ENCODE peak calls at places on chromosomes 16 and 17, in seven cellular contexts. D is SK-N-SH, N is GM12878, H is HCT116, C is K562, R is H1, S is endothelial cell of umbilical vein. L is an unnamed sample.

GRCh38 chr16:15775209-15775608 is 81.6 kb downstream of the MYH11 start:
- DNase-seq in D (peak), N (peak), H (peak), C (peak), R (no peak), S (peak), L (no peak)

GRCh38 chr17:44308320-44308818 is at the start of gene RUNDC3A:
- DNase-seq in D (peak), N (no peak), H (peak), C (peak), R (peak), S (peak), L (no peak)

GRCh38 chr16:65249768-65250167 is 127.9 kb upstream of the CDH11 start:
- DNase-seq in D (no peak), N (no peak), H (no peak), C (no peak), R (no peak), S (no peak), L (no peak)

GRCh38 chr16:55285586-55285985 is 38.4 kb upstream of the IRX6 start:
- DNase-seq in D (peak), N (no peak), H (no peak), C (no peak), R (no peak), S (no peak), L (no peak)

GRCh38 chr17:21125862-21126261 is 902 bp upstream of the DHRS7B start:
- DNase-seq in D (no peak), N (no peak), H (no peak), C (no peak), R (no peak), S (peak), L (no peak)

GRCh38 chr17:69050999-69051775 is 9.5 kb downstream of the ABCA9 start:
- DNase-seq in D (no peak), N (no peak), H (no peak), C (no peak), R (no peak), S (peak), L (no peak)

GRCh38 chr16:72108353-72109102 is 14.9 kb downstream of the DHX38 start:
- DNase-seq in D (no peak), N (no peak), H (no peak), C (no peak), R (no peak), S (no peak), L (no peak)

GRCh38 chr16:8867483-8868271 is 1.1 kb downstream of the CARHSP1 start:
- DNase-seq in D (peak), N (no peak), H (no peak), C (peak), R (no peak), S (peak), L (no peak)

GRCh38 chr17:39229274-39229913 is 3.6 kb upstream of the STAC2 start:
- DNase-seq in D (no peak), N (no peak), H (no peak), C (peak), R (no peak), S (no peak), L (no peak)

GRCh38 chr16:19858006-19858653 is 26.5 kb downstream of the GPRC5B start:
- DNase-seq in D (no peak), N (no peak), H (no peak), C (no peak), R (no peak), S (peak), L (no peak)

GRCh38 chr16:19859166-19859565 is 25.5 kb downstream of the GPRC5B start:
- DNase-seq in D (no peak), N (no peak), H (no peak), C (no peak), R (no peak), S (no peak), L (no peak)

GRCh38 chr16:19858654-19859018 is 26.0 kb downstream of the GPRC5B start:
- DNase-seq in D (no peak), N (no peak), H (no peak), C (no peak), R (no peak), S (no peak), L (no peak)

GRCh38 chr16:19856120-19856519 is 28.5 kb downstream of the GPRC5B start:
- DNase-seq in D (no peak), N (no peak), H (no peak), C (no peak), R (no peak), S (no peak), L (no peak)

GRCh38 chr16:19857593-19857992 is 27.1 kb downstream of the GPRC5B start:
- DNase-seq in D (no peak), N (no peak), H (no peak), C (no peak), R (no peak), S (no peak), L (no peak)
- H3K9ac ChIP-seq in D (no peak), N (no peak), H (no peak), C (no peak), R (no peak), S (no peak), L (peak)

DNA sequence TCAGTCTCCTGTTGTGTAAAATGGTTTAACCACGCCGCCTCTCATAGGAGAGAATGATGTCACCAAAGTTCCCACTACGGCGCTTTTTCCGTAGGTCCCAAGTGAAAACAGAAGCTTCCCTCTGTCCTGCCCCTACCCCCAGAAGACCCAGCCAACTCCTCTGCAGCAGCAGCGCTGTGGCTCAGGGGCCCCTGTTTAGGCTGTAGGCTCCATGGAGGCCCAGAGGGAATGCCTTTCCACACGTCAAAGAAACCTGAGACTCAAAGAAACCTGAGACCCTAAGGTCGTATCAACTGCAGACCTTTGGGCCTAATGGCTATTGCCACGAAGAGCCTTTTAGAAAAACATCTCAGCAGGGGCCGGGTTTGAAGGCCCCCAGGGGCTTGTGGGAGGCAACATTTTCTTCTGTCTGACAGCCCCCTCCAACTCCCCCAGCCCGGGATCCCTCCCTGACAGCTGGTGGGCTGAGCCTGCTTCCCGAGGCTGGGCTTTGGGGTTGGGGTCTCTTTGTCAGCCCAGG is 43.1 kb upstream of the MEAK7 start:
- DNase-seq in D (no peak), N (no peak), H (no peak), C (no peak), R (peak), S (no peak), L (no peak)
- H3K27ac ChIP-seq in D (no peak), N (no peak), H (no peak), C (peak), R (no peak), S (no peak), L (no peak)

GRCh38 chr16:27367463-27368357 is 34.3 kb upstream of the IL21R start:
- DNase-seq in D (peak), N (peak), H (peak), C (peak), R (peak), S (peak), L (peak)
- TF ChIP-seq POLR2AphosphoS5 in D (no peak), N (peak), H (no peak), C (no peak), R (no peak), S (peak), L (no peak)

DNA sequence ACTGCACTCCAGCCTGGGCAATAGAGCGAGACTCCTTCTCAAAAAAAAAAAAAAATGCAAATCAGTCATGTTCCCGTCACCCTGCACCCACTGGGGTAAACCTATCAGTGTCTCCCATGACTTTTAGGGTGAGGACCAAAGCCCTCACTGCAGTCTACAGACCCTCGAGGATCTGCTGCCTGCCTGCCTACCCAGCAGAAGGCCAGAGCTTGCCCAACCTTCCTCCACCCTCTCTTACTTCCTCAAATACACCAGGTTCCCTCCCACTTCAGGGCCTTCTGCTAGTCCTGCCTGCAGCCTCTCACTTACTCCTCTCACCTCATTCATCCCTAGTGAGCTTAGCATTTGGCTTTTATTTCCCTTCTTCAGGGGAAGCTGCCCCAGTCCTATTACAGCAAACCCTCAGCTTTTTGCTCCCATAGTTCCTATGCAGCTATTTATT is 17.7 kb upstream of the TOB1 start:
- DNase-seq in D (no peak), N (no peak), H (no peak), C (peak), R (no peak), S (no peak), L (no peak)
- H3K9ac ChIP-seq in D (no peak), N (no peak), H (no peak), C (peak), R (no peak), S (no peak), L (no peak)

GRCh38 chr16:88920618-88921602 is 54.5 kb upstream of the PABPN1L start:
- DNase-seq in D (peak), N (no peak), H (no peak), C (no peak), R (no peak), S (peak), L (no peak)
- H3K27ac ChIP-seq in D (no peak), N (peak), H (no peak), C (no peak), R (no peak), S (peak), L (no peak)

DNA sequence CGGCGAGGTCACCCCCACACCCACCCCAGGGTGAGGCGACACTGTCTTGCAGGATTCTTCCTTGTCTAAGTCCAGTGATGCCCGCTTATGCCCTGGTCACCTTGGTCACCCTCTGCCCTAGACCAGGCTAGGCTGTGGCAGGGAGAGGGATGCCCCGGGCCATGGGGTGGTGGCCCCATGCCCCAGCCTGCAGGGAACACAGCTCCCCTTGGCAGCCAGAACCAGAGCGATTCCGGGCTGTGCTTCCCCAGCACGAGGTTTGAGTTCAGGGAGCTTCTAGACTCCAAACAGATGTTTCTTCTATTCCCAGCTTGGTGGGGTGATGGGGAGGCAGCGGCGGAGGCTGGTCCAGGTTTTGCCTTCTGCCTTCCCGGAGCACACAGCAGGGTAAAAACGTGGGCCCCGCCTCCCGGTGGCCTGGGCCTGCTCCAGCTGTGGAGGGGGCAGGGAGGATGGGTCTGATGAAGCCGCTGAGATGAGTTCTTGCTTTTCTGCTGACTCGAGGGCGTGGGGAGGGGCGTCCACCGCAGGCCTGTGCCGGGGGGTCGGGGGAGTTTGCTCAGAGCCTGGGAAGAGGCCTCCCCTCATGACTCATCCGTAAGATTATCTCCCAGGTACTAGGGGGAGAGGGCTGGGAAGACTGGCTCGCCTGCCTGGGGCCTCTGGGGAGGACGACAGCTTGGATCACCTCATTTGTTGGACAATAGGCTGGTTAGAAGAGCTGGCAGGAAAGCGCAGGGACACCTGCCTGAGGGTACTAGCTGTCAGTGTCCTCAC is 15.4 kb downstream of the SMTNL2 start:
- DNase-seq in D (peak), N (no peak), H (no peak), C (peak), R (peak), S (no peak), L (no peak)
- TF ChIP-seq POLR2AphosphoS5 in D (no peak), N (no peak), H (no peak), C (no peak), R (no peak), S (no peak), L (no peak)

GRCh38 chr16:17471745-17472075 is 950 bp upstream of the XYLT1 start:
- DNase-seq in D (no peak), N (no peak), H (no peak), C (no peak), R (no peak), S (no peak), L (no peak)

GRCh38 chr16:17476414-17477259 is 5.9 kb upstream of the XYLT1 start:
- DNase-seq in D (peak), N (no peak), H (peak), C (peak), R (peak), S (peak), L (no peak)

GRCh38 chr16:17474037-17474436 is 3.3 kb upstream of the XYLT1 start:
- DNase-seq in D (no peak), N (no peak), H (no peak), C (no peak), R (no peak), S (no peak), L (no peak)

GRCh38 chr16:17474572-17474971 is 3.8 kb upstream of the XYLT1 start:
- DNase-seq in D (no peak), N (no peak), H (no peak), C (no peak), R (no peak), S (no peak), L (no peak)

GRCh38 chr16:17475104-17475503 is 4.3 kb upstream of the XYLT1 start:
- DNase-seq in D (no peak), N (no peak), H (no peak), C (no peak), R (no peak), S (no peak), L (no peak)
- H3K9ac ChIP-seq in D (no peak), N (no peak), H (no peak), C (no peak), R (no peak), S (no peak), L (no peak)

GRCh38 chr17:78127888-78128615 is 503 bp downstream of the TMC6 start:
- DNase-seq in D (peak), N (no peak), H (no peak), C (peak), R (no peak), S (no peak), L (no peak)
- H3K27ac ChIP-seq in D (no peak), N (peak), H (peak), C (peak), R (no peak), S (peak), L (no peak)

GRCh38 chr17:40307691-40308289 is 1.2 kb upstream of the RARA start:
- DNase-seq in D (no peak), N (no peak), H (no peak), C (peak), R (no peak), S (no peak), L (no peak)
- TF ChIP-seq POLR2AphosphoS5 in D (no peak), N (no peak), H (no peak), C (peak), R (peak), S (no peak), L (no peak)